ENCODE peak calls at places on chromosomes 7 and 10, in eight cellular contexts. H is HCT116, X is H7, J is cardiac septum, T is HT1080, N is OCI-M1, U is GM18507, S is GM12891. Z is an unnamed sample.

GRCh38 chr10:118950190-118950658 is 79.3 kb upstream of the NANOS1 start:
- DNase-seq in U (no peak), T (peak), J (no peak), X (no peak), S (no peak), H (no peak), N (no peak), Z (no peak)

GRCh38 chr7:34875481-34875880 is 161.8 kb downstream of the DPY19L1 start:
- DNase-seq in X (no peak), N (no peak), J (no peak), S (no peak), H (no peak), U (no peak), T (no peak), Z (no peak)

GRCh38 chr7:78924581-78924980 is 528.9 kb downstream of the MAGI2 start:
- DNase-seq in J (no peak), N (peak), T (no peak), X (peak), S (no peak), H (peak), U (no peak), Z (no peak)

GRCh38 chr7:120733143-120733542 is 124.8 kb downstream of the TSPAN12 start:
- DNase-seq in S (no peak), N (no peak), X (no peak), T (peak), J (no peak), U (no peak), H (peak), Z (no peak)

GRCh38 chr7:93014410-93014809 is 103.4 kb downstream of the SAMD9 start:
- DNase-seq in S (no peak), N (peak), T (no peak), U (no peak), H (no peak), X (no peak), J (no peak), Z (no peak)

GRCh38 chr10:5283305-5284158 is 81.2 kb upstream of the UCN3 start:
- DNase-seq in S (no peak), X (peak), J (peak), U (no peak), T (peak), N (peak), H (peak), Z (peak)

GRCh38 chr10:28914721-28915120 is 237.4 kb downstream of the BAMBI start:
- DNase-seq in S (no peak), X (no peak), H (no peak), J (no peak), T (peak), N (no peak), U (no peak), Z (no peak)

GRCh38 chr10:130230036-130230435 is 93.8 kb downstream of the GLRX3 start:
- DNase-seq in H (no peak), N (no peak), T (no peak), S (no peak), X (no peak), U (no peak), J (peak), Z (peak)

GRCh38 chr7:39465055-39465929 is 100.9 kb upstream of the YAE1 start:
- DNase-seq in S (peak), H (peak), X (peak), T (peak), N (peak), U (peak), J (no peak), Z (no peak)

GRCh38 chr7:625376-625971 is 101.0 kb upstream of the DNAAF5 start:
- DNase-seq in N (peak), S (no peak), T (no peak), J (no peak), X (no peak), H (no peak), U (no peak), Z (no peak)

GRCh38 chr10:102280397-102281015 is 35.2 kb downstream of the GBF1 start:
- DNase-seq in U (no peak), S (no peak), X (no peak), J (peak), H (no peak), N (no peak), T (peak), Z (no peak)

GRCh38 chr10:1392127-1392526 is 335.9 kb downstream of the WDR37 start:
- DNase-seq in N (no peak), H (no peak), J (peak), S (no peak), T (no peak), U (no peak), X (no peak), Z (no peak)

GRCh38 chr7:51121945-51122425 is 194.6 kb downstream of the COBL start:
- DNase-seq in S (no peak), T (no peak), X (no peak), H (no peak), J (no peak), N (no peak), U (no peak), Z (no peak)

GRCh38 chr10:122321960-122322359 is 50.9 kb downstream of the BTBD16 start:
- DNase-seq in H (no peak), J (no peak), X (no peak), N (no peak), T (no peak), U (no peak), S (no peak), Z (no peak)

GRCh38 chr7:49878627-49879026 is 105.2 kb downstream of the VWC2 start:
- DNase-seq in H (no peak), N (no peak), T (no peak), X (no peak), U (no peak), S (no peak), J (no peak), Z (no peak)

GRCh38 chr10:4450981-4451501 is 375.0 kb upstream of the AKR1E2 start:
- DNase-seq in J (no peak), X (no peak), U (no peak), N (peak), T (peak), S (no peak), H (no peak), Z (no peak)

GRCh38 chr7:24864214-24864817 is 107.1 kb upstream of the GSDME start:
- DNase-seq in T (no peak), H (no peak), J (no peak), S (no peak), U (no peak), X (no peak), N (peak), Z (no peak)

GRCh38 chr7:44980393-44981034 is 1.7 kb upstream of the MYO1G start:
- DNase-seq in H (no peak), T (no peak), N (no peak), U (no peak), J (no peak), X (peak), S (no peak), Z (no peak)

GRCh38 chr7:43072530-43072929 is 39.9 kb upstream of the HECW1 start:
- DNase-seq in N (peak), H (no peak), T (no peak), S (no peak), X (no peak), J (no peak), U (no peak), Z (no peak)

GRCh38 chr7:84088669-84089278 is 105.8 kb downstream of the SEMA3A start:
- DNase-seq in N (no peak), H (no peak), T (no peak), X (no peak), U (no peak), J (no peak), S (no peak), Z (no peak)

Z was measured in sigmoid colon.